ENCODE peak calls at places on chromosomes 4 and X, in ten cellular contexts. O is hypothalamus, M is A549, N is HepG2, E is AML-193, R is esophagus squamous epithelium, G is GM04504, H is glutamatergic neuron, S is nephron progenitor cell, P is WTC11. C is an unnamed sample.

GRCh38 chr4:3871181-3871852 is 105.1 kb downstream of the ADRA2C start:
- DNase-seq in N (no peak), P (peak; percentile 91), R (no peak), O (no peak), G (no peak), S (peak; percentile 83), M (no peak), H (peak; percentile 85), E (no peak), C (no peak)

GRCh38 chr4:98939892-98940298 is 11.0 kb upstream of the EIF4E start:
- DNase-seq in O (no peak), S (peak; percentile 10), P (no peak), M (peak; percentile 56), R (no peak), G (peak; percentile 46), H (no peak), N (peak; percentile 35), E (peak; percentile 45), C (no peak)

GRCh38 chrX:135740683-135741149 is 27.3 kb downstream of the CT45A3 start:
- DNase-seq in P (peak; percentile 73), H (peak; percentile 51), M (peak; percentile 44), R (no peak), O (no peak), E (no peak), N (peak; percentile 5), S (no peak), G (no peak), C (no peak)

GRCh38 chr4:17336524-17336941 is 175.4 kb downstream of the QDPR start:
- DNase-seq in O (no peak), R (no peak), M (no peak), P (no peak), S (no peak), N (peak; percentile 6), H (no peak), G (no peak), E (no peak), C (no peak)

GRCh38 chrX:41421071-41421729 is 25.9 kb upstream of the NYX start:
- DNase-seq in G (no peak), R (no peak), E (no peak), P (no peak), O (no peak), N (no peak), S (no peak), H (no peak), M (no peak), C (no peak)

GRCh38 chr4:83043801-83044407 is 8.9 kb downstream of the COPS4 start:
- DNase-seq in G (peak; percentile 67), E (no peak), N (no peak), M (no peak), S (no peak), H (no peak), P (no peak), O (no peak), R (no peak), C (no peak)

GRCh38 chr4:7193040-7193958 is 961 bp downstream of the SORCS2 start:
- DNase-seq in H (peak; percentile 46), N (no peak), G (no peak), R (no peak), M (peak; percentile 17), S (peak; percentile 41), P (no peak), E (no peak), O (no peak), C (no peak)

GRCh38 chrX:16807976-16808542 is 21.8 kb downstream of the TXLNG start:
- DNase-seq in S (no peak), N (peak; percentile 64), R (no peak), G (no peak), E (peak; percentile 11), P (no peak), M (peak; percentile 61), H (no peak), O (no peak), C (no peak)

GRCh38 chr4:152316969-152317368 is 218.9 kb downstream of the FBXW7 start:
- DNase-seq in P (no peak), S (no peak), E (no peak), G (no peak), R (no peak), O (no peak), M (no peak), H (no peak), N (no peak), C (no peak)

GRCh38 chr4:18020671-18021469 is 685 bp downstream of the LCORL start:
- DNase-seq in P (peak; percentile 78), N (peak; percentile 73), H (peak; percentile 77), O (peak; percentile 29), G (peak; percentile 51), E (peak; percentile 30), R (peak; percentile 8), M (peak; percentile 81), S (peak; percentile 71), C (no peak)